ENCODE peak calls at places on chromosomes 4 and X, in nine cellular contexts. X is breast epithelium, Q is brain microvascular endothelial cell, V is AG04450, N is ovary, P is coronary artery, O is IMR-90, L is neural progenitor cell, I is heart left ventricle. F is an unnamed sample.

GRCh38 chr4:173821851-173822250 is 291.8 kb upstream of the HAND2 start:
- DNase-seq in N (no peak), P (no peak), I (no peak), Q (no peak), L (no peak), O (no peak), X (no peak), V (no peak), F (no peak)

GRCh38 chr4:105951198-105951597 is 55.9 kb downstream of the NPNT start:
- DNase-seq in I (no peak), O (peak; percentile 8), P (no peak), N (no peak), V (no peak), L (no peak), Q (peak; percentile 48), X (no peak), F (no peak)

GRCh38 chrX:39251995-39252394 is 450.7 kb downstream of the MID1IP1 start:
- DNase-seq in X (no peak), Q (no peak), V (no peak), N (no peak), I (no peak), O (no peak), P (no peak), L (no peak), F (no peak)

GRCh38 chr4:184848510-184848909 is 22.7 kb upstream of the ACSL1 start:
- DNase-seq in O (no peak), P (no peak), L (no peak), X (no peak), V (no peak), I (no peak), Q (no peak), N (no peak), F (no peak)

GRCh38 chr4:91113130-91113706 is 986.0 kb downstream of the CCSER1 start:
- DNase-seq in Q (peak; percentile 4), L (peak; percentile 49), N (no peak), X (no peak), I (no peak), O (peak; percentile 6), V (no peak), P (no peak), F (no peak)

GRCh38 chr4:159227984-159228383 is 125.1 kb downstream of the RAPGEF2 start:
- DNase-seq in I (peak; percentile 85), L (peak; percentile 63), N (peak; percentile 76), X (no peak), P (peak; percentile 79), O (peak; percentile 92), V (peak; percentile 85), Q (peak; percentile 91), F (peak; percentile 64)

GRCh38 chr4:176277162-176277904 is 8.3 kb upstream of the ASB5 start:
- DNase-seq in P (no peak), L (peak; percentile 75), X (no peak), V (peak; percentile 43), Q (peak; percentile 76), N (peak; percentile 51), O (peak; percentile 71), I (peak; percentile 48), F (peak; percentile 40)

GRCh38 chr4:10456270-10457254 is 664 bp downstream of the ZNF518B start:
- DNase-seq in X (no peak), Q (peak; percentile 41), I (peak; percentile 70), V (no peak), L (peak; percentile 68), N (peak; percentile 53), O (peak; percentile 56), P (no peak), F (peak; percentile 70)

GRCh38 chr4:184287697-184288255 is 70.1 kb upstream of the ENPP6 start:
- DNase-seq in X (peak; percentile 74), L (peak; percentile 15), N (no peak), I (no peak), Q (peak; percentile 47), V (peak; percentile 21), O (peak; percentile 68), P (no peak), F (no peak)

GRCh38 chr4:57309658-57310057 is 199.5 kb upstream of the IGFBP7 start:
- DNase-seq in I (no peak), Q (no peak), L (no peak), X (no peak), N (no peak), O (no peak), V (no peak), P (no peak), F (no peak)

GRCh38 chr4:57303012-57303751 is 193.0 kb upstream of the IGFBP7 start:
- DNase-seq in N (no peak), P (no peak), V (no peak), X (no peak), L (no peak), O (no peak), I (no peak), Q (peak; percentile 4), F (no peak)

GRCh38 chr4:57305836-57306235 is 195.7 kb upstream of the IGFBP7 start:
- DNase-seq in I (no peak), V (no peak), O (no peak), X (no peak), P (no peak), L (no peak), N (no peak), Q (no peak), F (no peak)

GRCh38 chr4:57312296-57312695 is 202.1 kb upstream of the IGFBP7 start:
- DNase-seq in P (no peak), V (no peak), L (no peak), O (no peak), Q (no peak), I (no peak), X (no peak), N (no peak), F (no peak)

GRCh38 chr4:57308301-57308700 is 198.1 kb upstream of the IGFBP7 start:
- DNase-seq in L (no peak), O (no peak), V (no peak), Q (no peak), I (no peak), X (no peak), N (no peak), P (no peak), F (no peak)
- H3K4me3 ChIP-seq in L (no peak overlapping the region), O (no peak overlapping the region), V (no peak overlapping the region), Q (no peak overlapping the region), I (no peak overlapping the region), X (no peak overlapping the region), N (no peak overlapping the region), P (no peak overlapping the region), F (no peak overlapping the region)

DNA sequence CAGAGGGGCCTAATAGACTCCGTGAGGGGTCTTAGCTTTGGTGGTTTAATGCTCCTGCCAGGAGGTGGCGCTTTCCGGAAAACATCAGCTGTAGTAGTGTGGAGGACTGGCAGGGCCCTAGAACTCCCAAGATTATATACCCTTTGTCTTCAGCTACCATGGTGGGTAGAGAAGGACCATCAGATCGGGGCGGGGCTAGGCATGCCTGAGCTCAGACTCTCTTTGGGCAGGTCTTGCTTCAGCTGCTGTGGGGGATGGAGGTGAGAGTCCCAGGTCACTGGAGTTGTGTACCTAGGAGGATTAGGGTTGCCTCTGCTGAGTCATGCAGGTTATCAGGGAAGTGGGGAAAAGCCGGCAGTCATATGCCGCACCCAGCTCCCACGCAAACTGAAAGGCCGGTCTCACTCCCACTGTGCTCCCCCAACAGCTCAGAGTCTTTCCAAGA is 63.0 kb upstream of the AGA start:
- DNase-seq in X (no peak), N (no peak), Q (no peak), P (no peak), O (no peak), I (no peak), V (no peak), L (no peak), F (no peak)
- TF ChIP-seq CTCF in X (no peak), N (no peak), Q (peak; percentile 5), P (no peak), O (no peak), I (no peak), V (no peak), L (peak; percentile 26), F (no peak)

DNA sequence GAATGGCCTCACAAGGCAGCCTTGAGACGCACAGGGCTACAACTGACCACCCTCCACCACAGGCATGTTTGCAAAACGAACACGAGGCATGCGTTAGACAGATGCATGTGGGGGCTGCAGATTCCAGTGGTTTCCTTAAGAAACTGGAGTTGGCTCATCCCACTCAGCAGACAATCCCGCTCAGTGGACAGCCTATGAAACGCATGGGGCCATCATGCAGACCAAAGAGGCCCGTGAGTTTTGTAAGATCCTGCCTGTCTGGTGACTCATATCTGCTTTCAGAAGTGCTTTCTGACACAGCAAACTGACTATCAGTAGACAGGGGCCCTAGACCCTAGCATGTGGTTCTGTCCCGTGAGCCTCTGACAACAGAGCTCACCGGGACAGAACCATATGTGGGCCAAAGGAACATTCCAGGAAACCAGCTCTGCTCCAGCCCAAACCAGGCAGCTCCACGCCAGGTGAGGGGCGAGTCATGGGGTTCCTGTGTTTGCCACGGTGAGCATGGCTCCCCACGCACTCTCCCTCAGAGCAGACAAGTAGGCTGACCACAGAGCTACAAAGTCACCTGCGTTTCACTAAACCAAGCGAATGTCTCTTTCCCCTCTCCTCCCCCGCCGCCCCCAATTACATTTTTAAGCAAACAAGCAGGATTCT is 74.4 kb downstream of the MTMR1 start:
- DNase-seq in N (no peak), O (peak; percentile 92), X (no peak), Q (peak; percentile 86), I (no peak), L (no peak), P (no peak), V (peak; percentile 84), F (no peak)
- H3K27ac ChIP-seq in N (no peak overlapping the region), O (peak overlapping the region; percentile 47), X (no peak overlapping the region), Q (peak overlapping the region; percentile 55), I (no peak overlapping the region), L (no peak overlapping the region), P (no peak overlapping the region), V (peak overlapping the region; percentile 86), F (peak overlapping the region; percentile 46)

GRCh38 chr4:48341776-48342558 is 638 bp downstream of the SLAIN2 start:
- DNase-seq in Q (no peak), N (peak; percentile 74), P (peak; percentile 84), L (peak; percentile 86), O (peak; percentile 28), I (peak; percentile 71), X (peak; percentile 58), V (no peak), F (peak; percentile 79)

GRCh38 chr4:48340905-48341775 is at the start of gene SLAIN2:
- DNase-seq in I (peak; percentile 100), P (peak; percentile 100), L (peak; percentile 99), Q (peak; percentile 98), N (peak; percentile 100), V (peak; percentile 97), X (peak; percentile 99), O (peak; percentile 97), F (peak; percentile 99)

GRCh38 chr4:48337726-48338125 is 3.6 kb upstream of the SLAIN2 start:
- DNase-seq in N (no peak), I (no peak), O (no peak), Q (no peak), L (no peak), P (no peak), V (no peak), X (no peak), F (no peak)

GRCh38 chr4:48340276-48340904 is 939 bp upstream of the SLAIN2 start:
- DNase-seq in I (no peak), X (no peak), N (no peak), V (peak; percentile 34), Q (peak; percentile 59), L (peak; percentile 67), P (no peak), O (peak; percentile 83), F (no peak)

DNA sequence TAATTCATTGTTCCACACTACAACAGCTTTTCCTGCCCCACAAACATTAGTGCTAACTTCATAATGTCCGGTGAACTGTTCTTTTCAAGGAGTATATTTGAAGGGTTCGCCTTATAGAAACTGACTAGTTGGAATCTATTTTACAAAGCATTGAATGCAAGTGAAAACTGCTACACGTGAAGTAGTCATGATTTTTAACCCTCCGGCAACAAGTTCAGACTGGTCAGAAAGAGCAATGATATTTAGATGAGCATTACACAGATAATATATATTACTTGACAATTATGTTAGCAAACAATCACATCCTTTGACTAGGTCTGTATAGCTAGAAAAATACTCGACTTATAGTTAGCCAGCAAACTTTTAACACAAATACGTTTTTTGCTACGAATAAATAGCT is 1.7 kb upstream of the SLAIN2 start:
- DNase-seq in I (no peak), X (no peak), N (no peak), V (no peak), P (no peak), Q (no peak), L (no peak), O (no peak), F (no peak)
- H3K4me3 ChIP-seq in I (no peak overlapping the region), X (no peak overlapping the region), N (no peak overlapping the region), V (no peak overlapping the region), P (no peak overlapping the region), Q (no peak overlapping the region), L (peak overlapping the region; percentile 96), O (no peak overlapping the region), F (no peak overlapping the region)